ENCODE peak calls at places on chromosomes 13 and 19, in four cellular contexts. One of them, this sample, is unnamed.

GRCh38 chr13:91383836-91384235 is 14.6 kb upstream of the GPC5 start:
- DNase-seq in PC-3: no peak
- DNase-seq in Panc1: no peak
- DNase-seq in pancreas: no peak
- DNase-seq in this sample: no peak

GRCh38 chr19:55258476-55258827 is 365 bp downstream of the PPP6R1 start:
- DNase-seq in PC-3: no peak
- DNase-seq in Panc1: no peak
- DNase-seq in pancreas: no peak
- DNase-seq in this sample: no peak

GRCh38 chr19:43532571-43532961 is 422 bp upstream of the ZNF575 start:
- DNase-seq in PC-3: no peak
- DNase-seq in Panc1: no peak
- DNase-seq in pancreas: no peak
- DNase-seq in this sample: peak

GRCh38 chr19:32318884-32319520 is 26.4 kb upstream of the ZNF507 start:
- DNase-seq in PC-3: peak
- DNase-seq in Panc1: no peak
- DNase-seq in pancreas: peak
- DNase-seq in this sample: peak

GRCh38 chr13:107518292-107518691 is 697.0 kb downstream of the LIG4 start:
- DNase-seq in PC-3: peak
- DNase-seq in Panc1: no peak
- DNase-seq in pancreas: no peak
- DNase-seq in this sample: no peak

GRCh38 chr13:106296723-106297122 is 238.7 kb downstream of the EFNB2 start:
- DNase-seq in PC-3: no peak
- DNase-seq in Panc1: no peak
- DNase-seq in pancreas: no peak
- DNase-seq in this sample: no peak

GRCh38 chr13:106088094-106088493 is 447.4 kb downstream of the EFNB2 start:
- DNase-seq in PC-3: no peak
- DNase-seq in Panc1: no peak
- DNase-seq in pancreas: no peak
- DNase-seq in this sample: no peak

GRCh38 chr19:6706633-6706958 is 13.9 kb downstream of the C3 start:
- DNase-seq in PC-3: no peak
- DNase-seq in Panc1: no peak
- DNase-seq in pancreas: no peak
- DNase-seq in this sample: no peak

GRCh38 chr19:13103961-13104847 is 1.5 kb upstream of the LYL1 start:
- DNase-seq in PC-3: peak
- DNase-seq in Panc1: no peak
- DNase-seq in pancreas: no peak
- DNase-seq in this sample: no peak

GRCh38 chr13:23828866-23829265 is 60.3 kb downstream of the MIPEP start:
- DNase-seq in PC-3: no peak
- DNase-seq in Panc1: no peak
- DNase-seq in pancreas: no peak
- DNase-seq in this sample: no peak

GRCh38 chr19:28542394-28543243 is 670.3 kb downstream of the UQCRFS1 start:
- DNase-seq in PC-3: no peak
- DNase-seq in Panc1: no peak
- DNase-seq in pancreas: no peak
- DNase-seq in this sample: no peak
- TF ChIP-seq CTCF in PC-3: no peak
- TF ChIP-seq CTCF in Panc1: no peak
- TF ChIP-seq CTCF in pancreas: no peak
- TF ChIP-seq CTCF in this sample: no peak

GRCh38 chr13:43016226-43016625 is 7.2 kb upstream of the DNAJC15 start:
- DNase-seq in PC-3: no peak
- DNase-seq in Panc1: no peak
- DNase-seq in pancreas: no peak
- DNase-seq in this sample: no peak
- TF ChIP-seq CTCF in PC-3: no peak
- TF ChIP-seq CTCF in Panc1: no peak
- TF ChIP-seq CTCF in pancreas: no peak
- TF ChIP-seq CTCF in this sample: no peak

DNA sequence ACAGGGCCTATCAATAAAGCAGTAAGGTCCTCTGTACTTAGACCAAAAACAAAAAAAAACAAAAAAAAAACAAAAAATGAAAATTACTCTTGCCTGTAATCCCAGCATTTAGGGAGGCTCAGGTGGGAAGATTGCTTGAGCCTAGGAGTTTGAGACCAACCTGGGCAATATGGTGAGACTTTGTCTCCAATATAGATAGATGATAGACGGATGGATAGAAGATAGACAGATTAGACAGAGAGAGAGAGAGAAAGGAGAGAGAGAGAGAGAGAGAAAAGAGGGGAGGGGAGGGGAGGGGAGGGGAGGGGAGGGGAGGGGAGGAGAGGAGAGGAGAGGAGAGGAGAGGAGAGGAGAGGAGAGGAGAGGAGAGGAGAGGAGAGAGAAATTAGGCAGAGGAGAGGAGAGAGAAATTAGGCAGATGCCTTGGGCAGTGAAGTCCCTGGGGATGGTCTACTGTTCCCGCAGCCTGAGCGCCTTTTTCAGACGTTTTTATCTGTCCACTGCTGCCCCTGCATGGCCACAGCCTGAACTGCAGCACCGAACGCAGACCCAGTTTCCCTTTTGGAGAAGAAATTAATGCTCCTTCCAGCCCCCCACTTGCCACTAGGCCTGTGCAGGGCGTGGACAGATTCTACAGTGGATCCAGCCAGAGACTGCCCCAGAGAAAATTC is 9.8 kb upstream of the ZNF627 start:
- DNase-seq in PC-3: peak
- DNase-seq in Panc1: peak
- DNase-seq in pancreas: peak
- DNase-seq in this sample: peak
- TF ChIP-seq CTCF in PC-3: peak
- TF ChIP-seq CTCF in Panc1: peak
- TF ChIP-seq CTCF in pancreas: peak
- TF ChIP-seq CTCF in this sample: peak

GRCh38 chr19:790971-791604 is 6.2 kb upstream of the PTBP1 start:
- DNase-seq in PC-3: no peak
- DNase-seq in Panc1: no peak
- DNase-seq in pancreas: no peak
- DNase-seq in this sample: no peak

GRCh38 chr19:787551-787950 is 9.7 kb upstream of the PTBP1 start:
- DNase-seq in PC-3: no peak
- DNase-seq in Panc1: no peak
- DNase-seq in pancreas: no peak
- DNase-seq in this sample: no peak

GRCh38 chr19:791605-792360 is 5.5 kb upstream of the PTBP1 start:
- DNase-seq in PC-3: no peak
- DNase-seq in Panc1: no peak
- DNase-seq in pancreas: no peak
- DNase-seq in this sample: no peak

GRCh38 chr19:789473-790052 is 7.7 kb upstream of the PTBP1 start:
- DNase-seq in PC-3: no peak
- DNase-seq in Panc1: no peak
- DNase-seq in pancreas: no peak
- DNase-seq in this sample: no peak

DNA sequence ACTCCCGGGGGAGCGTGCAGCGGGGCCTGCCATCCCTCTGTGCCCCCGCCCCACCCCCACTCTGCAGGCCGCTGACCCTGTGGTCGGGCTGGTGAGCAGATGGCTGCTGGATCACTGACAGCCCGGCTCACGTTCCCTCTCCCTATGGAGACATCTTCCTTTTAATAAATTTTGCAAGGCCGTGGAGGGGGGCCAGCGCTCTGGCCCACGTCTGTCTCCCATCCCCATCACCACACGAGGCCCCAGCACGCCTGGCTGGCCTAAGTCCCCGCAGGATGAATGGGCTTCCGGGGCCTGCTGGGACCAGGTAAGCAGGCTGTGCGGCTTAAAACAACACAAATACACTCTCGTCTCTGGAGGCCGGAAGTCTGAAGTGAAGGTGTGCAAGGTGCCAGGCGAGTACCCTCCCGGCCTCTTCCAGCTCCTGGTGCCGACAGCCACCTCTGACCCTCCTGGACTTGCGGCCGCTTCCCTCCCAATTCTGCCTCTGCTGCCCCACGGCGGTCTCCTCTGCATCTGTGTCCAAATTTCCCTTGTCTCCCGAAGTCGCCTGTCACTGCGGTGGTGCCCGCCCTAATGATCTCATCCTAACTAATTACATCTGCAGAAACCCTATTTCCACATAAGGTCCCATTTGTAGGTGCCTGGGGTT is 8.3 kb upstream of the PTBP1 start:
- DNase-seq in PC-3: no peak
- DNase-seq in Panc1: no peak
- DNase-seq in pancreas: no peak
- DNase-seq in this sample: no peak
- TF ChIP-seq CTCF in PC-3: no peak
- TF ChIP-seq CTCF in Panc1: no peak
- TF ChIP-seq CTCF in pancreas: no peak
- TF ChIP-seq CTCF in this sample: no peak

GRCh38 chr13:72852207-72852606 is 70.3 kb downstream of the PIBF1 start:
- DNase-seq in PC-3: no peak
- DNase-seq in Panc1: no peak
- DNase-seq in pancreas: no peak
- DNase-seq in this sample: no peak
- TF ChIP-seq CTCF in PC-3: no peak
- TF ChIP-seq CTCF in Panc1: no peak
- TF ChIP-seq CTCF in pancreas: no peak
- TF ChIP-seq CTCF in this sample: no peak

DNA sequence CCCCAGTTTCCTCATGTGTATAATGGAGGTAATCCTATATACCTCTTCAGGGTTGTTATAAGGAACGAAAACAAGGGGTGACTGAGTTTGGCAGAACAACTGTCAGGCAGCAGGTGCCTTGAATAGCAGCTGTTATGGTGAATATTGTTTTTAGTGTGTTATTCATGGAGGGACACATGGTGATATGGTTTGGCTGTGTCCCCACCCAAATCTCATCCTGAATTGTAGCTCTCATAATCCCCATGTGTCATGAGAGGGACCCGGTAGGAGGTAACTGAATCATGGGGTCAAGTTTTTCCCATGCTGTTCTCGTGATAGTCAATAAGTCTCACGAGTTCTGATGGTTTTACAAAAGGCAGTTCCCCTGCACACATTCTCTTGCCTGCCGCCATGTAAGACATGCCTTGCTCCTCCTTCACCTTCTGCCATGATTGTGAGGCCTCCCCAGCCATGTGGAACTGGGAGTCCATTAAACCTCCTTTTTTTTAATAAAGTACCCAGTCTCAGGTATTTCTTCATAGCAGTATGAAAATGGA is 12.2 kb downstream of the IGSF23 start:
- DNase-seq in PC-3: peak
- DNase-seq in Panc1: no peak
- DNase-seq in pancreas: no peak
- DNase-seq in this sample: no peak
- TF ChIP-seq CTCF in PC-3: no peak
- TF ChIP-seq CTCF in Panc1: no peak
- TF ChIP-seq CTCF in pancreas: no peak
- TF ChIP-seq CTCF in this sample: no peak

GRCh38 chr13:25978961-25979360 is 72.9 kb downstream of the SHISA2 start:
- DNase-seq in PC-3: no peak
- DNase-seq in Panc1: no peak
- DNase-seq in pancreas: no peak
- DNase-seq in this sample: no peak

GRCh38 chr13:25982908-25983307 is 68.9 kb downstream of the SHISA2 start:
- DNase-seq in PC-3: no peak
- DNase-seq in Panc1: no peak
- DNase-seq in pancreas: no peak
- DNase-seq in this sample: no peak

GRCh38 chr13:25981060-25981459 is 70.8 kb downstream of the SHISA2 start:
- DNase-seq in PC-3: no peak
- DNase-seq in Panc1: no peak
- DNase-seq in pancreas: no peak
- DNase-seq in this sample: no peak

GRCh38 chr13:25977671-25978070 is 74.1 kb downstream of the SHISA2 start:
- DNase-seq in PC-3: no peak
- DNase-seq in Panc1: no peak
- DNase-seq in pancreas: no peak
- DNase-seq in this sample: no peak

DNA sequence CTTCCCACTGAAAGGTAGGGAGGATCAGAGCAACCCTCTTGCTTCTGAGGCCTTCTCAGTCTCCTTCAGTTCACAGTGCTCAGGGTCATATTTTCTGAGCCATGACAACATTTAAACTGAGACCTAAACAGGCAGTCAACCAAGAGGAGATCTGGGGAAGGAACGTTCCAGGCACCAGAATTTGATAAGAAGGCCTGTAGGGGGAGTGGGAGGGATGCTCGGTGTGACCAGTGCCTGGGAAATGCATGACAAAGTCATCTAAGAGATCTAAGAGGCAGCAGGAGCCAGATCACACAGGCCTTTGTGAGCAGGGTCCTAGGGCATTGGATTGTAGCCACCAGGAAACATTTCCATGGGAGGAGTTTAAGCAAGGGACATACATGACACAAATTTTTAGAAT is 71.6 kb downstream of the SHISA2 start:
- DNase-seq in PC-3: peak
- DNase-seq in Panc1: no peak
- DNase-seq in pancreas: no peak
- DNase-seq in this sample: peak
- TF ChIP-seq CTCF in PC-3: peak
- TF ChIP-seq CTCF in Panc1: no peak
- TF ChIP-seq CTCF in pancreas: no peak
- TF ChIP-seq CTCF in this sample: no peak

GRCh38 chr19:15125232-15126067 is 18.2 kb downstream of the SYDE1 start:
- DNase-seq in PC-3: peak
- DNase-seq in Panc1: peak
- DNase-seq in pancreas: peak
- DNase-seq in this sample: peak
- TF ChIP-seq CTCF in PC-3: no peak
- TF ChIP-seq CTCF in Panc1: no peak
- TF ChIP-seq CTCF in pancreas: no peak
- TF ChIP-seq CTCF in this sample: no peak

GRCh38 chr13:70798385-70798784 is 690.1 kb upstream of the KLHL1 start:
- DNase-seq in PC-3: no peak
- DNase-seq in Panc1: no peak
- DNase-seq in pancreas: no peak
- DNase-seq in this sample: no peak

GRCh38 chr13:70792121-70792520 is 683.9 kb upstream of the KLHL1 start:
- DNase-seq in PC-3: peak
- DNase-seq in Panc1: no peak
- DNase-seq in pancreas: no peak
- DNase-seq in this sample: no peak

GRCh38 chr13:70795484-70795883 is 687.2 kb upstream of the KLHL1 start:
- DNase-seq in PC-3: peak
- DNase-seq in Panc1: no peak
- DNase-seq in pancreas: no peak
- DNase-seq in this sample: no peak
- TF ChIP-seq CTCF in PC-3: peak
- TF ChIP-seq CTCF in Panc1: no peak
- TF ChIP-seq CTCF in pancreas: no peak
- TF ChIP-seq CTCF in this sample: no peak

This sample was measured in Calu3.